ENCODE peak calls at places on chromosomes 7 and 10, in eight cellular contexts. W, Y, Q, E, K, L, S and R are unnamed samples. For H3K4me1, the result is how much of the 10 kb centered on the place peaks cover.

GRCh38 chr10:58237014-58237830 is 30.5 kb downstream of the IPMK start:
- DNase-seq in W (no peak), Y (no peak), Q (no peak), E (no peak), K (no peak), L (no peak), S (no peak), R (no peak)

GRCh38 chr10:58107506-58107905 is 160.2 kb downstream of the IPMK start:
- DNase-seq in W (no peak), Y (no peak), Q (no peak), E (no peak), K (no peak), L (no peak), S (no peak), R (no peak)

GRCh38 chr7:136061433-136061832 is 84.3 kb upstream of the MTPN start:
- DNase-seq in W (no peak), Y (no peak), Q (no peak), E (no peak), K (no peak), L (no peak), S (no peak), R (no peak)

GRCh38 chr7:69374036-69374420 is 224.2 kb upstream of the AUTS2 start:
- DNase-seq in W (no peak), Y (no peak), Q (peak), E (no peak), K (no peak), L (no peak), S (no peak), R (no peak)

GRCh38 chr7:42432644-42433043 is 195.6 kb upstream of the GLI3 start:
- DNase-seq in W (no peak), Y (no peak), Q (no peak), E (no peak), K (no peak), L (no peak), S (no peak), R (no peak)

GRCh38 chr7:27302590-27302989 is 60.0 kb downstream of the EVX1 start:
- DNase-seq in W (no peak), Y (no peak), Q (no peak), E (no peak), K (no peak), L (no peak), S (no peak), R (no peak)

GRCh38 chr7:30469303-30469702 is 9.3 kb downstream of the NOD1 start:
- DNase-seq in W (no peak), Y (peak), Q (peak), E (no peak), K (no peak), L (peak), S (no peak), R (peak)

GRCh38 chr7:25982684-25983083 is 169.3 kb upstream of the NFE2L3 start:
- DNase-seq in W (no peak), Y (no peak), Q (no peak), E (no peak), K (no peak), L (no peak), S (no peak), R (no peak)

GRCh38 chr10:30432631-30433285 is 1.2 kb upstream of the MAP3K8 start:
- DNase-seq in W (no peak), Y (peak), Q (peak), E (no peak), K (no peak), L (peak), S (peak), R (no peak)

GRCh38 chr10:7264313-7264741 is 146.5 kb downstream of the SFMBT2 start:
- DNase-seq in W (peak), Y (no peak), Q (no peak), E (no peak), K (no peak), L (no peak), S (no peak), R (no peak)

GRCh38 chr7:81929386-81929785 is 159.5 kb upstream of the HGF start:
- DNase-seq in W (no peak), Y (no peak), Q (no peak), E (no peak), K (no peak), L (no peak), S (no peak), R (no peak)

GRCh38 chr10:119413738-119414611 is 128.5 kb downstream of the RGS10 start:
- DNase-seq in W (peak), Y (no peak), Q (peak), E (no peak), K (no peak), L (no peak), S (no peak), R (peak)

GRCh38 chr10:34200355-34200901 is 614.7 kb downstream of the PARD3 start:
- DNase-seq in W (no peak), Y (no peak), Q (no peak), E (no peak), K (no peak), L (no peak), S (no peak), R (no peak)

GRCh38 chr7:40133561-40134427 is 628 bp downstream of the MPLKIP start:
- DNase-seq in W (no peak), Y (no peak), Q (no peak), E (no peak), K (peak), L (no peak), S (no peak), R (no peak)

GRCh38 chr7:26630941-26631580 is 233.3 kb downstream of the SKAP2 start:
- DNase-seq in W (no peak), Y (no peak), Q (no peak), E (no peak), K (no peak), L (no peak), S (no peak), R (no peak)

GRCh38 chr10:128029731-128030369 is 96.4 kb downstream of the MKI67 start:
- DNase-seq in W (no peak), Y (no peak), Q (no peak), E (no peak), K (no peak), L (no peak), S (no peak), R (no peak)

GRCh38 chr10:93379366-93380042 is 102.6 kb downstream of the MYOF start:
- DNase-seq in W (no peak), Y (no peak), Q (no peak), E (peak), K (no peak), L (no peak), S (no peak), R (no peak)

GRCh38 chr10:68829494-68829893 is 2.2 kb downstream of the STOX1 start:
- DNase-seq in W (no peak), Y (no peak), Q (no peak), E (no peak), K (no peak), L (no peak), S (no peak), R (no peak)

GRCh38 chr10:71351087-71351486 is 32.0 kb downstream of the SLC29A3 start:
- DNase-seq in W (no peak), Y (peak), Q (no peak), E (no peak), K (no peak), L (no peak), S (peak), R (no peak)

DNA sequence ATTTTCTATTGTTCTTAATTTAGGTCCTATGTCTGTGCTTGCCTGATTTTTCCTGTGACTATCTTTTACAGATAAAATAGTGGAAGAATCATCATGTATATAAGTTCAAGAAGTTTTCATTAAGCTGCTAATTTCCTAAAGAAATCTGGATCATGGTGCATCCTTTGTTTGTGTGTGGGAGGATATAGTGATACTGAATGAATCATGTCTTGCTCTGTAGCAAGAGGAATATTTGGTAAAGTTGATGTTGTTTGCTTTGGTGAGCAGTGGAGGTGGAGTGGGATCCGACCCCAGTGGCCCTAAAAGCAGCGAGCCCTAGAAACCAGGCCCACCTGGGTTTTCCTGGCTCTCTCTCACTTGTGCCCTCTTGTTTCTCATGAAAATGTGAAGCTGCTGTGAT is 83.7 kb downstream of the CCNY start:
- DNase-seq in W (no peak), Y (no peak), Q (no peak), E (no peak), K (no peak), L (no peak), S (no peak), R (no peak)
- H3K4me1 ChIP-seq in W (under half), Y (half or more), Q (half or more), E (under half), K (under half), L (under half), S (under half), R (under half)

DNA sequence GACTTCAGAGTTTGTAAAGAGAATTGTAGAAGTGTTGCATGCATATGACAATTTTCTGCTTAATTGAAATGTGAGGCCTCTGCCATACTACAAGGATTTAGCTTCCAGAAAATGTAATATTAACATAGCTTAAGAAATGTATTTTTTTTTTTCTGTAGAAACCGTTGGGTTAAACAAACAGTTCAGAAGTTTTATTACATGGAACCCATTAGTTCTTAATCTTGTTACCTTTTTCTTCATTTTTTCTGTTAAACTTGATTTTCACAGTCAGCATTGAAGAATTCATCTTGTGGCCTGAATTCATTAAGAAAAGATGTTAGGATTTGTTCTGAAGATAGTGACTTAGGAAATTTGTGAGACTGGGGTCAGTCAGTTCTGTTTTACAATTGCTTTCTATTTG is 4.9 kb downstream of the PTEN start:
- DNase-seq in W (no peak), Y (no peak), Q (no peak), E (no peak), K (no peak), L (no peak), S (no peak), R (no peak)
- H3K4me1 ChIP-seq in W (under half), Y (under half), Q (half or more), E (half or more), K (under half), L (under half), S (under half), R (under half)

DNA sequence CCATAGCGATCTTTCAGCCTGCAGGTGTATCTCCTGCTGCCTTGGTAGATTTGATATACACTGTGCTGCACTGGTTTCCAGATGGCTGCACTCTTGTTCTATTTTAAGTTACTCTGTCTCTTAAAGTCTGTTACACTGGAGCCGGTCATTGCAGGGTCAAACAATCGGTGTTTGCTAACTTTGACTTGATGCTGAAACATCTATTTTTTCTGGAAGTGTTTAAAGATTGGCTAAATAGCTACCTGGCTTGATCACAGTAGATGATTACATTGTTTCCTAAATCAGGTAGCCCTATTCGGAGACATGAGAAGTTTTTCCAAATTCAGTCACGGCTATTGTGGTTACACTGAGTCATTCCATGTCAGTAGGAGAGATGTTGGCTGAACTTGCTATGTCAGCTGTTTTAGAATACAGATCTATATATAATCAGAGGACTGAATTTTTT is 574.8 kb downstream of the ETV1 start:
- DNase-seq in W (no peak), Y (no peak), Q (no peak), E (no peak), K (peak), L (no peak), S (no peak), R (no peak)
- H3K4me1 ChIP-seq in W (under half), Y (under half), Q (under half), E (under half), K (under half), L (under half), S (under half), R (under half)

GRCh38 chr10:24206926-24207701 is 1.8 kb upstream of the KIAA1217 start:
- DNase-seq in W (no peak), Y (no peak), Q (peak), E (no peak), K (no peak), L (no peak), S (no peak), R (peak)
- H3K4me1 ChIP-seq in W (under half), Y (under half), Q (under half), E (under half), K (under half), L (under half), S (under half), R (under half)

DNA sequence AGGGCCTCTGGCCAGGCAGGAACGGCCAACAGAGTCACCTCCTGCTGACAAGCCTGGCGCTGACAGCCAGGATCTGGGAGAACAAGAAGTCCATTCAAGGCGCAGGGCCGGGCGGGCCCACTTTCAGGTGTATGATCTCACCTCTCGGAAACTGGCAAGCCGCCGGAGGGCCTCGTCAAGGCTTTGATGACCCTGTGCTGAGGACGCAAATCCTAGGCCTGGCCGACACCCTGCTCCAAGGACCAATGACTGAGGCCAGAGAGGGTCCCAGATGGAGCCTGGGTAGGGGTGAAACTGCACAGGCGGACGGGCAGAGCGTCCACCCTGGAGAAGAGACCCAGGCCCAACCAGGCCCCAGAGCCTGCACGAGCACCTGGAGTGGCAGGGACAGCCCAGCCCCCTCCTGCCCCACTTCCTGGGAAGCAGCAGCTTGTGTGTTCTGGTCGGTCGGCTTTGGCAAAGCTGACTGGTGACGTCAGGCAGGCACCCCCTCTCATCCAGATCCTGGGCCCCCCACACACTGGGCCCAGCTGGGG is 30.6 kb downstream of the MYL10 start:
- DNase-seq in W (peak), Y (no peak), Q (peak), E (no peak), K (no peak), L (no peak), S (no peak), R (no peak)
- H3K4me1 ChIP-seq in W (under half), Y (under half), Q (under half), E (under half), K (under half), L (under half), S (under half), R (under half)

GRCh38 chr10:64275774-64276173 is 754.6 kb downstream of the REEP3 start:
- DNase-seq in W (no peak), Y (no peak), Q (no peak), E (no peak), K (no peak), L (no peak), S (no peak), R (no peak)
- H3K4me1 ChIP-seq in W (under half), Y (under half), Q (under half), E (under half), K (under half), L (under half), S (under half), R (under half)

GRCh38 chr10:5806745-5807144 is 6.5 kb downstream of the GDI2 start:
- DNase-seq in W (no peak), Y (no peak), Q (no peak), E (no peak), K (no peak), L (no peak), S (no peak), R (no peak)
- H3K4me1 ChIP-seq in W (under half), Y (half or more), Q (half or more), E (half or more), K (under half), L (under half), S (under half), R (under half)

DNA sequence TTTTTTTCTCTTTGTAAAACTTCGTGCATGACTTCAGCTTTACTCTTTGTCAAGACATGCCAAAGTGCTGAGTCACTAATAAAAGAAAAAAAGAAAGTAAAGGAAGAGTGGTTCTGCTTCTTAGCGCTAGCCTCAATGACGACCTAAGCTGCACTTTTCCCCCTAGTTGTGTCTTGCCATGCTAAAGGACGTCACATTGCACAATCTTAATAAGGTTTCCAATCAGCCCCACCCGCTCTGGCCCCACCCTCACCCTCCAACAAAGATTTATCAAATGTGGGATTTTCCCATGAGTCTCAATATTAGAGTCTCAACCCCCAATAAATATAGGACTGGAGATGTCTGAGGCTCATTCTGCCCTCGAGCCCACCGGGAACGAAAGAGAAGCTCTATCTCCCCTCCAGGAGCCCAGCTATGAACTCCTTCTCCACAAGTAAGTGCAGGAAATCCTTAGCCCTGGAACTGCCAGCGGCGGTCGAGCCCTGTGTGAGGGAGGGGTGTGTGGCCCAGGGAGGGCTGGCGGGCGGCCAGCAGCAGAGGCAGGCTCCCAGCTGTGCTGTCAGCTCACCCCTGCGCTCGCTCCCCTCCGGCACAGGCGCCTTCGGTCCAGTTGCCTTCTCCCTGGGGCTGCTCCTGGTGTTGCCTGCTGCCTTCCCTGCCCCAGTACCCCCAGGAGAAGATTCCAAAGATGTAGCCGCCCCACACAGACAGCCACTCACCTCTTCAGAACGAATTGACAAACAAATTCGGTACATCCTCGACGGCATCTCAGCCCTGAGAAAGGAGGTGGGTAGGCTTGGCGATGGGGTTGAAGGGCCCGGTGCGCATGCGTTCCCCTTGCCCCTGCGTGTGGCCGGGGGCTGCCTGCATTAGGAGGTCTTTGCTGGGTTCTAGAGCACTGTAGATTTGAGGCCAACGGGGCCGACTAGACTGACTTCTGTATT is at the start of gene IL6:
- DNase-seq in W (peak), Y (peak), Q (peak), E (no peak), K (no peak), L (peak), S (no peak), R (peak)
- H3K4me1 ChIP-seq in W (under half), Y (under half), Q (under half), E (under half), K (under half), L (under half), S (under half), R (under half)

DNA sequence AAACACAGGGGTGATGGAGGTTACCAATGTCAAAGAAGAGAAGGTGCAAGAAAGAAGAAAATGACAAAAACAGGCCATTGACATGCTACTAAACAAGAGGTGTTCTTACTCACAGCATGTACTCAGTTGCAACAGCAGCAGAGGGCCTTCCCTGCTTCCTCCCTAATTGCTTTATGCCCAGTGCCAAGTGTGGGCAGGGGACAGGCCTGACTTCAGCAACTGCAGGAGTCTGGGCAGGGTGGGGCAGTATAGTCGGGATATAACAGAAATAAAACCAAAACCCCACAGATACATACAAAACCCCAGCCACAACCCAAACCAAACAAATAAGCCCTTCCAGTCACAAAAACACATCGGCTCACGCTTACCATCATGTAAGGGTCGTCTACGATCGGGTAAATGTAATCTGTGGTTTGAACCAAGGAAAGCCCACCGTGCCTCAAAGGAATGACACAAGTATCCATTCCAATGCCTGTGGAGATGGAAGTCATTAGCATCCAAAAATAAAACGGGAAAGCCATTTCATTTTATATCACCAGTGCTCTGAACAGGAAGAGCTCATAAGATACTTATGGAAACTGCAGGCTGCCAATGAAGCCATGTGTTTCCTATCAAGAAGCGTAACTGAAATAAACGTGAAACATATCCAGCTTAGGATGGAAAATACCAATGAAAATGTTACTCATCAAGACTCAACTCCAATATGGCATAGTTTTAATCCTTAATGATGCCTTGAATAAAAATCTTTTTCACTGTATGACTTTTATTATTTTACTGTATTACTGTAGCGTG is 9.6 kb downstream of the SEPHS1 start:
- DNase-seq in W (no peak), Y (no peak), Q (peak), E (no peak), K (no peak), L (no peak), S (no peak), R (no peak)
- H3K4me1 ChIP-seq in W (under half), Y (under half), Q (under half), E (under half), K (under half), L (under half), S (under half), R (under half)